ENCODE peak calls at places on chromosomes 13 and 19, in seven cellular contexts. W is cardiac fibroblast, I is BJ, S is GM13977, P is WERI-Rb-1, O is tibial nerve, G is A549. J is an unnamed sample.

GRCh38 chr13:111213964-111214726 is 99.0 kb downstream of the ARHGEF7 start:
- DNase-seq in W (no peak), I (no peak), S (no peak), P (no peak), O (peak), G (no peak), J (no peak)

GRCh38 chr19:55443045-55443823 is at the start of gene SHISA7:
- DNase-seq in W (no peak), I (no peak), S (no peak), P (peak), O (no peak), G (no peak), J (no peak)

GRCh38 chr19:51259348-51260245 is 8.7 kb downstream of the SIGLECL1 start:
- DNase-seq in W (peak), I (no peak), S (peak), P (peak), O (peak), G (peak), J (no peak)

GRCh38 chr13:109743706-109744453 is 42.5 kb downstream of the IRS2 start:
- DNase-seq in W (peak), I (peak), S (no peak), P (peak), O (no peak), G (peak), J (peak)

GRCh38 chr13:84455143-84455905 is 573.0 kb upstream of the SLITRK1 start:
- DNase-seq in W (no peak), I (no peak), S (no peak), P (no peak), O (no peak), G (no peak), J (no peak)

GRCh38 chr13:98267080-98267912 is 90.2 kb upstream of the RNF113B start:
- DNase-seq in W (peak), I (no peak), S (peak), P (no peak), O (peak), G (no peak), J (no peak)

GRCh38 chr13:85969331-85969730 is 170.1 kb upstream of the SLITRK6 start:
- DNase-seq in W (no peak), I (no peak), S (no peak), P (no peak), O (no peak), G (no peak), J (no peak)

GRCh38 chr19:16896098-16896912 is 7.5 kb downstream of the F2RL3 start:
- DNase-seq in W (no peak), I (no peak), S (no peak), P (no peak), O (no peak), G (no peak), J (no peak)

GRCh38 chr19:45267296-45267695 is 16.2 kb downstream of the MARK4 start:
- DNase-seq in W (no peak), I (no peak), S (no peak), P (no peak), O (no peak), G (no peak), J (no peak)

GRCh38 chr19:1406496-1406817 is 929 bp upstream of the DAZAP1 start:
- DNase-seq in W (no peak), I (no peak), S (no peak), P (no peak), O (no peak), G (no peak), J (no peak)

GRCh38 chr13:21673592-21674270 is 2.9 kb downstream of the FGF9 start:
- DNase-seq in W (peak), I (no peak), S (peak), P (no peak), O (no peak), G (peak), J (peak)

GRCh38 chr13:20340759-20341161 is 108.6 kb upstream of the GJB6 start:
- DNase-seq in W (peak), I (no peak), S (no peak), P (no peak), O (peak), G (no peak), J (no peak)

GRCh38 chr13:41456768-41457588 is at the start of gene RGCC:
- DNase-seq in W (peak), I (no peak), S (peak), P (peak), O (peak), G (peak), J (peak)

GRCh38 chr13:49821216-49821820 is 28.8 kb upstream of the KPNA3 start:
- DNase-seq in W (peak), I (no peak), S (no peak), P (no peak), O (no peak), G (no peak), J (no peak)

GRCh38 chr13:27929868-27930267 is 10.1 kb downstream of the PDX1 start:
- DNase-seq in W (no peak), I (no peak), S (no peak), P (no peak), O (no peak), G (no peak), J (no peak)

GRCh38 chr19:40735003-40735771 is 15.1 kb downstream of the ACTMAP start:
- DNase-seq in W (no peak), I (no peak), S (no peak), P (no peak), O (no peak), G (no peak), J (no peak)

GRCh38 chr19:4965061-4965460 is 3.9 kb upstream of the KDM4B start:
- DNase-seq in W (no peak), I (no peak), S (no peak), P (no peak), O (no peak), G (no peak), J (no peak)

GRCh38 chr19:40284501-40285352 is at the start of gene AKT2:
- DNase-seq in W (peak), I (no peak), S (peak), P (peak), O (peak), G (peak), J (no peak)

GRCh38 chr19:456547-457110 is 4.2 kb downstream of the SHC2 start:
- DNase-seq in W (no peak), I (no peak), S (no peak), P (no peak), O (no peak), G (no peak), J (no peak)

GRCh38 chr13:24361852-24362366 is 52.5 kb downstream of the C1QTNF9 start:
- DNase-seq in W (no peak), I (no peak), S (no peak), P (no peak), O (no peak), G (no peak), J (no peak)

GRCh38 chr13:101211261-101211660 is 205.0 kb downstream of the NALCN start:
- DNase-seq in W (peak), I (no peak), S (no peak), P (no peak), O (no peak), G (peak), J (no peak)

GRCh38 chr19:47573076-47574026 is at the start of gene ZNF541:
- DNase-seq in W (peak), I (no peak), S (no peak), P (no peak), O (peak), G (no peak), J (no peak)

GRCh38 chr19:39405930-39406655 is 554 bp upstream of the ZFP36 start:
- DNase-seq in W (no peak), I (no peak), S (peak), P (peak), O (peak), G (no peak), J (no peak)

GRCh38 chr19:32800757-32801156 is 68.8 kb downstream of the SLC7A9 start:
- DNase-seq in W (no peak), I (no peak), S (no peak), P (no peak), O (no peak), G (no peak), J (no peak)

GRCh38 chr13:70391678-70392077 is 283.4 kb upstream of the KLHL1 start:
- DNase-seq in W (no peak), I (no peak), S (no peak), P (no peak), O (no peak), G (no peak), J (no peak)

GRCh38 chr13:51585696-51586095 is 1.4 kb downstream of the WDFY2 start:
- DNase-seq in W (peak), I (no peak), S (peak), P (no peak), O (no peak), G (no peak), J (no peak)

DNA sequence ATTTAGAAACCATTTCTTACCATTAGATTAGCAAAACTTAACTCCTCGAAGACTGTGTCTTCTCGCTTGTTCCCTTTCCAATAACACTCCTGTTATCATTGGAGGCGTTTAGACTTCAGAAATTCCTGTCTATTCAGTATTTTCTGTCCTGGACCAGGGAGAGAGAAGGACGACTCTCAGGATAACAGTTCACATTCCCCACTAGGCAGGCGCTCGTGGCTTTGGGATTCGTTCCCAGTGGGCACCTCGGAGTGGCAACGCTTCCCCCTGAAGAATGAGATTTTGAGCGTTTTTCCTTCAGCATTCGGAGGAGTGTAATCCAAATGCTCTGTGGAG is 429 bp upstream of the ZNF225 start:
- DNase-seq in W (no peak), I (no peak), S (peak), P (no peak), O (no peak), G (no peak), J (no peak)
- TF ChIP-seq CTCF in W (no peak), I (no peak), S (no peak), P (no peak), O (no peak), G (no peak), J (no peak)

GRCh38 chr19:18157465-18158063 is 4.6 kb downstream of the PIK3R2 start:
- DNase-seq in W (no peak), I (no peak), S (no peak), P (peak), O (no peak), G (no peak), J (no peak)
- TF ChIP-seq CTCF in W (no peak), I (no peak), S (no peak), P (no peak), O (no peak), G (no peak), J (no peak)

GRCh38 chr19:56538761-56539263 is at the start of gene ZFP28:
- DNase-seq in W (no peak), I (no peak), S (peak), P (peak), O (peak), G (no peak), J (no peak)

GRCh38 chr19:56543776-56544175 is 5.0 kb downstream of the ZFP28 start:
- DNase-seq in W (no peak), I (no peak), S (no peak), P (no peak), O (no peak), G (no peak), J (no peak)

GRCh38 chr19:56537442-56537841 is 1.3 kb upstream of the ZFP28 start:
- DNase-seq in W (no peak), I (no peak), S (no peak), P (no peak), O (no peak), G (no peak), J (no peak)

GRCh38 chr19:56538254-56538760 is 441 bp upstream of the ZFP28 start:
- DNase-seq in W (peak), I (peak), S (peak), P (peak), O (peak), G (peak), J (peak)
- TF ChIP-seq CTCF in W (no peak), I (no peak), S (no peak), P (no peak), O (peak), G (no peak), J (no peak)

DNA sequence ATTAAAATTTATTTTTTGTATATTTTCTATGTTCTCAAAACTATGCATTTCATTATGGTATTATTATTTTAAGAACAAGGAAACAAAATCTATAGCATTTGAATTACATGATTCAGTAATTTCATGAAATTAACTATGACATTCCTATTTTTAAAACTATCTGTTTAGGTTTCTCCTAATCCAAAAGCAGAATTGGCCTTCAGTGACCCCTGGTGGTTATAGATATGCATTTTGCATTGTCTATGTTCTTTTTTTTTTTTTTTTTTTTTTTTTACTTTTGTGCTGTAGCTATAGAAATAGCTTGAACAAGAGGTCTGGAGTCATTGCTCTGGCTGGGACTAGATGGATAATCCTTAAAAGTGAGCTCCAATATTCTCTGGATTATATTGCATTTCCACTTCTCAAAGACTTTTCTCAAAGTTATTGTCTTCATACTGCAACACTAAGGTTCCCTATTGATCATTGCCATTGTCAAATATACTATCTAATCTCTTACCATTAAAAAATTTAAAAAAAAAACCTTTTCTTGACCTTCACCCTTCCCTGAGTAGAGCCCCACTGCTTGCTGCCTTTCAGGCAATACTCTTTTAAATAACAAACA is 15.9 kb upstream of the DNAJC3 start:
- DNase-seq in W (peak), I (no peak), S (no peak), P (peak), O (no peak), G (peak), J (no peak)
- TF ChIP-seq CTCF in W (peak), I (peak), S (peak), P (peak), O (peak), G (peak), J (peak)

GRCh38 chr19:35119578-35119977 is 4.0 kb downstream of the FXYD3 start:
- DNase-seq in W (no peak), I (no peak), S (no peak), P (no peak), O (no peak), G (no peak), J (no peak)

GRCh38 chr19:35120898-35121297 is 5.3 kb downstream of the FXYD3 start:
- DNase-seq in W (no peak), I (no peak), S (no peak), P (no peak), O (no peak), G (no peak), J (no peak)

GRCh38 chr19:35118268-35119026 is 2.8 kb downstream of the FXYD3 start:
- DNase-seq in W (no peak), I (no peak), S (no peak), P (no peak), O (no peak), G (no peak), J (no peak)

GRCh38 chr19:35119091-35119490 is 3.5 kb downstream of the FXYD3 start:
- DNase-seq in W (no peak), I (no peak), S (no peak), P (no peak), O (no peak), G (no peak), J (no peak)

GRCh38 chr19:35120492-35120891 is 4.9 kb downstream of the FXYD3 start:
- DNase-seq in W (peak), I (peak), S (no peak), P (peak), O (peak), G (no peak), J (no peak)
- TF ChIP-seq CTCF in W (no peak), I (no peak), S (no peak), P (no peak), O (no peak), G (no peak), J (no peak)

GRCh38 chr19:10965398-10965797 is 4.6 kb downstream of the SMARCA4 start:
- DNase-seq in W (no peak), I (no peak), S (no peak), P (no peak), O (no peak), G (no peak), J (peak)

GRCh38 chr19:10971107-10971715 is 10.4 kb downstream of the SMARCA4 start:
- DNase-seq in W (no peak), I (no peak), S (no peak), P (no peak), O (no peak), G (no peak), J (no peak)

GRCh38 chr19:10966809-10967208 is 6.0 kb downstream of the SMARCA4 start:
- DNase-seq in W (no peak), I (no peak), S (no peak), P (no peak), O (no peak), G (no peak), J (peak)

GRCh38 chr19:10964903-10965302 is 4.1 kb downstream of the SMARCA4 start:
- DNase-seq in W (no peak), I (no peak), S (no peak), P (no peak), O (no peak), G (no peak), J (no peak)

GRCh38 chr19:10968527-10969081 is 7.8 kb downstream of the SMARCA4 start:
- DNase-seq in W (no peak), I (no peak), S (peak), P (no peak), O (no peak), G (no peak), J (peak)
- TF ChIP-seq CTCF in W (no peak), I (no peak), S (peak), P (no peak), O (no peak), G (no peak), J (no peak)

GRCh38 chr19:13619203-13619632 is 112.9 kb upstream of the CACNA1A start:
- DNase-seq in W (no peak), I (peak), S (no peak), P (no peak), O (no peak), G (no peak), J (no peak)

GRCh38 chr19:13623686-13624405 is 117.6 kb upstream of the CACNA1A start:
- DNase-seq in W (no peak), I (no peak), S (no peak), P (no peak), O (no peak), G (no peak), J (no peak)

GRCh38 chr19:13622727-13623126 is 116.4 kb upstream of the CACNA1A start:
- DNase-seq in W (no peak), I (no peak), S (no peak), P (no peak), O (no peak), G (no peak), J (no peak)

GRCh38 chr19:13615890-13616289 is 109.6 kb upstream of the CACNA1A start:
- DNase-seq in W (no peak), I (no peak), S (no peak), P (no peak), O (no peak), G (no peak), J (no peak)

DNA sequence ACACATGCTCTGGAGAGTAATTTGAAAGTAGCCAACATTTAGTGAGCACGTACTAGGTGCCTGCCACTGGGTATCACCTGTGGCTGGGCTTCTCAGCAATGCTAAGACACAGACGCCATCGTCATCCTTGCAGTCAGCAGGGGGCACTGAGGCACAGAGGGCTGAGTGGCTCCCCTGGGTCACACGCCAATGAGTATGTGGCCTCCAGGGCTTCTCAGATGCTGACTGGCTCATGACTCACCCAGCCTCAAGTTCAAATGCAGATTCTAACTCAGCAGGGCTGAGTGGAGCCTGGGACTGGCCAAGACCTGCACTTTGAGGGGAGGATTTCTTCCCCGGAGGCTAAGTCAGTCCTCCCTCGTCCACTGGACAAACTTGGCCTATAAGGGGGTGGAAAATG is 115.1 kb upstream of the CACNA1A start:
- DNase-seq in W (peak), I (peak), S (no peak), P (no peak), O (no peak), G (no peak), J (no peak)
- TF ChIP-seq CTCF in W (peak), I (peak), S (peak), P (no peak), O (no peak), G (no peak), J (peak)

GRCh38 chr19:42857544-42857867 is 22.0 kb downstream of the PSG1 start:
- DNase-seq in W (no peak), I (no peak), S (no peak), P (no peak), O (no peak), G (no peak), J (no peak)
- TF ChIP-seq CTCF in W (no peak), I (no peak), S (no peak), P (no peak), O (no peak), G (no peak), J (no peak)

J was measured in D721Med.